ENCODE peak calls at places on chromosomes 7 and 10, in nine cellular contexts. Y, G, E, S, Q, I, A, N and M are unnamed samples.

GRCh38 chr7:1886361-1887064 is 216.4 kb downstream of the ELFN1 start:
- DNase-seq in Y (no peak), G (no peak), E (no peak), S (no peak), Q (no peak), I (no peak), A (no peak), N (no peak), M (no peak)

GRCh38 chr7:8418627-8419245 is 14.7 kb upstream of the NXPH1 start:
- DNase-seq in Y (no peak), G (peak), E (peak), S (peak), Q (peak), I (peak), A (peak), N (peak), M (peak)

GRCh38 chr10:34495938-34496337 is 319.2 kb downstream of the PARD3 start:
- DNase-seq in Y (no peak), G (no peak), E (no peak), S (no peak), Q (peak), I (no peak), A (no peak), N (no peak), M (no peak)

GRCh38 chr7:155897758-155898386 is 85.6 kb upstream of the SHH start:
- DNase-seq in Y (peak), G (no peak), E (no peak), S (no peak), Q (no peak), I (no peak), A (no peak), N (no peak), M (no peak)

GRCh38 chr10:79069325-79070090 is 742 bp downstream of the ZMIZ1 start:
- DNase-seq in Y (no peak), G (no peak), E (peak), S (peak), Q (peak), I (no peak), A (peak), N (peak), M (no peak)

GRCh38 chr7:46173526-46174191 is 252.6 kb upstream of the IGFBP3 start:
- DNase-seq in Y (no peak), G (no peak), E (no peak), S (no peak), Q (no peak), I (no peak), A (peak), N (no peak), M (no peak)

GRCh38 chr7:1291846-1292765 is 59.4 kb downstream of the UNCX start:
- DNase-seq in Y (no peak), G (no peak), E (no peak), S (no peak), Q (no peak), I (no peak), A (no peak), N (no peak), M (no peak)

GRCh38 chr10:51188013-51188412 is 113.7 kb downstream of the PRKG1 start:
- DNase-seq in Y (no peak), G (no peak), E (no peak), S (no peak), Q (no peak), I (peak), A (no peak), N (no peak), M (no peak)

GRCh38 chr7:74061840-74062539 is 21.6 kb upstream of the LIMK1 start:
- DNase-seq in Y (peak), G (peak), E (peak), S (peak), Q (peak), I (peak), A (peak), N (peak), M (peak)

GRCh38 chr7:48168159-48168558 is 3.1 kb upstream of the ABCA13 start:
- DNase-seq in Y (no peak), G (no peak), E (no peak), S (no peak), Q (peak), I (peak), A (no peak), N (no peak), M (no peak)

GRCh38 chr7:2129376-2130375 is 103.1 kb downstream of the MAD1L1 start:
- DNase-seq in Y (no peak), G (no peak), E (no peak), S (no peak), Q (no peak), I (no peak), A (no peak), N (no peak), M (no peak)